ENCODE peak calls at places on chromosome 15, in nine cellular contexts. W, G, Q, E, V, I, H, J and O are unnamed samples.

GRCh38 chr15:90905306-90906180 is 2.4 kb downstream of the MAN2A2 start:
- DNase-seq in W (no peak), G (no peak), Q (no peak), E (no peak), V (no peak), I (peak; percentile 47), H (no peak), J (no peak), O (peak; percentile 44)

GRCh38 chr15:44710236-44711088 is 661 bp downstream of the PATL2 start:
- DNase-seq in W (no peak), G (no peak), Q (peak; percentile 48), E (peak; percentile 34), V (no peak), I (peak; percentile 69), H (no peak), J (peak; percentile 53), O (no peak)

GRCh38 chr15:77039817-77040216 is 31.1 kb downstream of the TSPAN3 start:
- DNase-seq in W (no peak), G (no peak), Q (no peak), E (no peak), V (no peak), I (no peak), H (no peak), J (no peak), O (no peak)

GRCh38 chr15:82414536-82415191 is 15.0 kb upstream of the GOLGA6L9 start:
- DNase-seq in W (no peak), G (no peak), Q (no peak), E (no peak), V (no peak), I (no peak), H (no peak), J (no peak), O (no peak)

GRCh38 chr15:67303490-67304363 is 49.1 kb downstream of the IQCH start:
- DNase-seq in W (no peak), G (no peak), Q (no peak), E (peak; percentile 20), V (peak; percentile 49), I (no peak), H (no peak), J (no peak), O (peak; percentile 21)

GRCh38 chr15:82810863-82811421 is 1.5 kb downstream of the WHAMM start:
- DNase-seq in W (no peak), G (no peak), Q (no peak), E (no peak), V (no peak), I (no peak), H (no peak), J (no peak), O (no peak)

GRCh38 chr15:39641187-39641889 is 60.5 kb downstream of the THBS1 start:
- DNase-seq in W (no peak), G (no peak), Q (no peak), E (peak; percentile 41), V (no peak), I (no peak), H (no peak), J (peak; percentile 83), O (no peak)

GRCh38 chr15:90557651-90558084 is 27.9 kb downstream of the CRTC3 start:
- DNase-seq in W (peak; percentile 15), G (no peak), Q (peak; percentile 93), E (no peak), V (no peak), I (peak; percentile 98), H (no peak), J (peak; percentile 68), O (no peak)

GRCh38 chr15:96232335-96232734 is 98.2 kb upstream of the NR2F2 start:
- DNase-seq in W (no peak), G (peak; percentile 64), Q (no peak), E (no peak), V (no peak), I (no peak), H (no peak), J (no peak), O (no peak)

GRCh38 chr15:36529296-36530011 is 50.0 kb upstream of the CDIN1 start:
- DNase-seq in W (no peak), G (peak; percentile 64), Q (no peak), E (no peak), V (no peak), I (no peak), H (no peak), J (no peak), O (no peak)

GRCh38 chr15:101444015-101444414 is 45.5 kb downstream of the PCSK6 start:
- DNase-seq in W (peak; percentile 35), G (peak; percentile 31), Q (peak; percentile 28), E (no peak), V (no peak), I (peak; percentile 81), H (no peak), J (no peak), O (no peak)

GRCh38 chr15:75720787-75721461 is 8.3 kb upstream of the CSPG4 start:
- DNase-seq in W (peak; percentile 59), G (no peak), Q (no peak), E (peak; percentile 85), V (peak; percentile 50), I (peak; percentile 82), H (no peak), J (peak; percentile 85), O (peak; percentile 34)

GRCh38 chr15:83206971-83207621 is 527 bp downstream of the HDGFL3 start:
- DNase-seq in W (peak; percentile 51), G (peak; percentile 72), Q (peak; percentile 31), E (peak; percentile 32), V (peak; percentile 38), I (peak; percentile 80), H (no peak), J (no peak), O (peak; percentile 65)

GRCh38 chr15:30036304-30036703 is 46.5 kb upstream of the GOLGA8J start:
- DNase-seq in W (no peak), G (no peak), Q (no peak), E (no peak), V (no peak), I (no peak), H (no peak), J (no peak), O (no peak)

GRCh38 chr15:62809106-62809967 is 233.2 kb upstream of the TPM1 start:
- DNase-seq in W (no peak), G (peak; percentile 79), Q (no peak), E (peak; percentile 23), V (no peak), I (no peak), H (no peak), J (no peak), O (no peak)